ENCODE peak calls at places on chromosomes 13 and 19, in five cellular contexts. Z is T follicular helper cell, Y is head of caudate nucleus, H is brain microvascular endothelial cell, X is DMS153. M is an unnamed sample.

GRCh38 chr13:37127706-37128241 is 22.3 kb upstream of the CSNK1A1L start:
- DNase-seq in Z (no peak), Y (peak), H (peak), X (no peak), M (no peak)

GRCh38 chr13:44884076-44884729 is 105.1 kb downstream of the NUFIP1 start:
- DNase-seq in Z (no peak), Y (no peak), H (peak), X (no peak), M (no peak)

GRCh38 chr13:47564041-47564440 is 437.0 kb downstream of the SUCLA2 start:
- DNase-seq in Z (no peak), Y (no peak), H (no peak), X (no peak), M (no peak)

GRCh38 chr19:13917888-13918406 is 11.9 kb downstream of the CC2D1A start:
- DNase-seq in Z (no peak), Y (no peak), H (no peak), X (no peak), M (no peak)

GRCh38 chr13:43005460-43006236 is 13.6 kb upstream of the EPSTI1 start:
- DNase-seq in Z (no peak), Y (no peak), H (no peak), X (no peak), M (no peak)

GRCh38 chr19:15378529-15379082 is 981 bp downstream of the AKAP8 start:
- DNase-seq in Z (peak), Y (no peak), H (peak), X (no peak), M (no peak)

GRCh38 chr19:1568320-1569019 is at the start of gene MEX3D:
- DNase-seq in Z (peak), Y (peak), H (peak), X (peak), M (peak)

GRCh38 chr19:33373701-33374405 is at the start of gene CEBPG:
- DNase-seq in Z (peak), Y (no peak), H (no peak), X (no peak), M (no peak)

GRCh38 chr13:34863360-34864135 is 78.5 kb upstream of the NBEA start:
- DNase-seq in Z (no peak), Y (no peak), H (peak), X (no peak), M (no peak)

GRCh38 chr13:109684084-109684835 is 102.1 kb downstream of the IRS2 start:
- DNase-seq in Z (no peak), Y (no peak), H (no peak), X (no peak), M (no peak)

GRCh38 chr13:64278493-64278892 is 2862.8 kb upstream of the PCDH20 start:
- DNase-seq in Z (no peak), Y (no peak), H (peak), X (no peak), M (no peak)

GRCh38 chr19:47109541-47110375 is 3.8 kb downstream of the ZC3H4 start:
- DNase-seq in Z (peak), Y (no peak), H (peak), X (no peak), M (no peak)

GRCh38 chr19:3556978-3557460 is 367 bp downstream of the MFSD12 start:
- DNase-seq in Z (peak), Y (no peak), H (no peak), X (no peak), M (peak)

GRCh38 chr19:4112367-4112766 is 11.6 kb downstream of the MAP2K2 start:
- DNase-seq in Z (no peak), Y (no peak), H (no peak), X (no peak), M (no peak)

GRCh38 chr13:25375727-25376358 is 4.1 kb downstream of the ATP8A2 start:
- DNase-seq in Z (peak), Y (peak), H (peak), X (no peak), M (no peak)